ENCODE peak calls at places on chromosomes 7 and 10, in four cellular contexts. One of them, this sample, is unnamed.

GRCh38 chr7:15684834-15685233 is 1.6 kb downstream of the MEOX2 start:
- DNase-seq in renal cortical epithelial cell: no peak
- DNase-seq in midbrain: no peak
- DNase-seq in NCI-H2029: no peak
- DNase-seq in this sample: no peak

GRCh38 chr10:72356115-72356514 is 1.4 kb upstream of the DNAJB12 start:
- DNase-seq in NCI-H2029: no peak
- DNase-seq in renal cortical epithelial cell: no peak
- DNase-seq in midbrain: no peak
- DNase-seq in this sample: no peak

GRCh38 chr10:117470733-117471132 is 71.8 kb upstream of the EMX2 start:
- DNase-seq in NCI-H2029: no peak
- DNase-seq in midbrain: no peak
- DNase-seq in renal cortical epithelial cell: no peak
- DNase-seq in this sample: no peak

GRCh38 chr10:13100349-13101294 is 659 bp downstream of the OPTN start:
- DNase-seq in renal cortical epithelial cell: peak
- DNase-seq in NCI-H2029: no peak
- DNase-seq in midbrain: no peak
- DNase-seq in this sample: peak

GRCh38 chr10:92990615-92991014 is 70.0 kb upstream of the CYP26C1 start:
- DNase-seq in NCI-H2029: no peak
- DNase-seq in midbrain: no peak
- DNase-seq in renal cortical epithelial cell: peak
- DNase-seq in this sample: no peak

GRCh38 chr10:3828404-3829192 is 43.6 kb upstream of the KLF6 start:
- DNase-seq in renal cortical epithelial cell: peak
- DNase-seq in NCI-H2029: peak
- DNase-seq in midbrain: peak
- DNase-seq in this sample: peak

GRCh38 chr7:100827330-100828226 is at the start of gene EPHB4:
- DNase-seq in renal cortical epithelial cell: peak
- DNase-seq in NCI-H2029: no peak
- DNase-seq in midbrain: no peak
- DNase-seq in this sample: no peak

GRCh38 chr7:1738956-1739355 is 68.9 kb downstream of the ELFN1 start:
- DNase-seq in NCI-H2029: no peak
- DNase-seq in midbrain: no peak
- DNase-seq in renal cortical epithelial cell: no peak
- DNase-seq in this sample: no peak

GRCh38 chr10:21372651-21373410 is 152.7 kb downstream of the SKIDA1 start:
- DNase-seq in midbrain: no peak
- DNase-seq in renal cortical epithelial cell: peak
- DNase-seq in NCI-H2029: peak
- DNase-seq in this sample: peak

GRCh38 chr10:89981891-89982290 is 280.5 kb downstream of the KIF20B start:
- DNase-seq in renal cortical epithelial cell: peak
- DNase-seq in midbrain: no peak
- DNase-seq in NCI-H2029: no peak
- DNase-seq in this sample: no peak

GRCh38 chr10:131065673-131066331 is 245.7 kb downstream of the TCERG1L start:
- DNase-seq in renal cortical epithelial cell: no peak
- DNase-seq in NCI-H2029: no peak
- DNase-seq in midbrain: no peak
- DNase-seq in this sample: no peak

GRCh38 chr7:44151679-44152355 is 10.7 kb upstream of the MYL7 start:
- DNase-seq in renal cortical epithelial cell: no peak
- DNase-seq in midbrain: no peak
- DNase-seq in NCI-H2029: no peak
- DNase-seq in this sample: no peak

GRCh38 chr10:13779748-13780147 is 193.0 kb downstream of the PRPF18 start:
- DNase-seq in NCI-H2029: no peak
- DNase-seq in renal cortical epithelial cell: no peak
- DNase-seq in midbrain: no peak
- DNase-seq in this sample: no peak

GRCh38 chr10:77188511-77188910 is 449.1 kb downstream of the KCNMA1 start:
- DNase-seq in renal cortical epithelial cell: no peak
- DNase-seq in midbrain: no peak
- DNase-seq in NCI-H2029: no peak
- DNase-seq in this sample: no peak

GRCh38 chr10:131667047-131667446 is 233.8 kb upstream of the PPP2R2D start:
- DNase-seq in midbrain: no peak
- DNase-seq in NCI-H2029: no peak
- DNase-seq in renal cortical epithelial cell: no peak
- DNase-seq in this sample: no peak

GRCh38 chr7:137873524-137873923 is 26.8 kb upstream of the DGKI start:
- DNase-seq in NCI-H2029: no peak
- DNase-seq in renal cortical epithelial cell: no peak
- DNase-seq in midbrain: no peak
- DNase-seq in this sample: no peak

GRCh38 chr7:29243777-29244655 is 49.4 kb downstream of the CHN2 start:
- DNase-seq in NCI-H2029: no peak
- DNase-seq in midbrain: no peak
- DNase-seq in renal cortical epithelial cell: no peak
- DNase-seq in this sample: peak

GRCh38 chr10:79409038-79410035 is 36.1 kb downstream of the ZCCHC24 start:
- DNase-seq in midbrain: peak
- DNase-seq in NCI-H2029: no peak
- DNase-seq in renal cortical epithelial cell: no peak
- DNase-seq in this sample: no peak

GRCh38 chr7:18927134-18927533 is 190.3 kb downstream of the TWIST1 start:
- DNase-seq in midbrain: no peak
- DNase-seq in NCI-H2029: no peak
- DNase-seq in renal cortical epithelial cell: peak
- DNase-seq in this sample: no peak

GRCh38 chr10:126013489-126014281 is 117.3 kb downstream of the FANK1 start:
- DNase-seq in midbrain: no peak
- DNase-seq in renal cortical epithelial cell: peak
- DNase-seq in NCI-H2029: no peak
- DNase-seq in this sample: no peak

GRCh38 chr10:34281661-34282060 is 533.4 kb downstream of the PARD3 start:
- DNase-seq in midbrain: no peak
- DNase-seq in NCI-H2029: no peak
- DNase-seq in renal cortical epithelial cell: no peak
- DNase-seq in this sample: no peak

GRCh38 chr7:158695726-158696452 is 8.7 kb downstream of the NCAPG2 start:
- DNase-seq in NCI-H2029: peak
- DNase-seq in midbrain: peak
- DNase-seq in renal cortical epithelial cell: peak
- DNase-seq in this sample: no peak

GRCh38 chr10:30774281-30774680 is 144.7 kb upstream of the LYZL2 start:
- DNase-seq in renal cortical epithelial cell: no peak
- DNase-seq in NCI-H2029: no peak
- DNase-seq in midbrain: no peak
- DNase-seq in this sample: no peak

GRCh38 chr7:71787513-71787912 is 624.6 kb downstream of the CALN1 start:
- DNase-seq in renal cortical epithelial cell: no peak
- DNase-seq in NCI-H2029: peak
- DNase-seq in midbrain: no peak
- DNase-seq in this sample: no peak

GRCh38 chr10:24238527-24239247 is 29.7 kb downstream of the KIAA1217 start:
- DNase-seq in NCI-H2029: no peak
- DNase-seq in renal cortical epithelial cell: peak
- DNase-seq in midbrain: no peak
- DNase-seq in this sample: no peak

GRCh38 chr7:47942132-47942531 is 6.1 kb downstream of the PKD1L1 start:
- DNase-seq in NCI-H2029: no peak
- DNase-seq in midbrain: no peak
- DNase-seq in renal cortical epithelial cell: no peak
- DNase-seq in this sample: no peak

GRCh38 chr10:49571419-49571818 is 32.5 kb upstream of the ERCC6 start:
- DNase-seq in NCI-H2029: no peak
- DNase-seq in renal cortical epithelial cell: peak
- DNase-seq in midbrain: no peak
- DNase-seq in this sample: no peak

GRCh38 chr7:1811850-1812692 is 142.0 kb downstream of the ELFN1 start:
- DNase-seq in renal cortical epithelial cell: no peak
- DNase-seq in midbrain: no peak
- DNase-seq in NCI-H2029: no peak
- DNase-seq in this sample: no peak

This sample was measured in MM.1S.